ENCODE peak calls at places on chromosomes 6 and 20, in seven cellular contexts. H is H9, F is neuronal stem cell, J is mesendoderm, T is IMR-90, L is mesenchymal stem cell, A is H1. V is an unnamed sample.
A peak's percentile ranks its signal among the peaks of the same experiment; 100 is the strongest.

GRCh38 chr20:43914697-43915208 is at the start of gene TOX2:
- DNase-seq in H (peak; percentile 56), F (no peak), J (peak; percentile 24), T (no peak), L (peak; percentile 55), A (peak; percentile 62), V (no peak)

GRCh38 chr6:18506387-18507017 is 119.4 kb downstream of the RNF144B start:
- DNase-seq in H (no peak), F (no peak), J (no peak), T (peak; percentile 43), L (peak; percentile 9), A (no peak), V (no peak)

GRCh38 chr20:63214514-63214913 is 1.4 kb downstream of the YTHDF1 start:
- DNase-seq in H (no peak), F (no peak), J (peak; percentile 80), T (no peak), L (no peak), A (no peak), V (peak; percentile 81)

GRCh38 chr6:45433533-45434400 is 56.0 kb upstream of the SUPT3H start:
- DNase-seq in H (no peak), F (no peak), J (no peak), T (no peak), L (no peak), A (no peak), V (no peak)

GRCh38 chr6:95244749-95245148 is 332.6 kb upstream of the MANEA start:
- DNase-seq in H (no peak), F (no peak), J (no peak), T (peak; percentile 12), L (no peak), A (no peak), V (no peak)

GRCh38 chr6:112258636-112259336 is 4.4 kb upstream of the LAMA4 start:
- DNase-seq in H (no peak), F (no peak), J (no peak), T (peak; percentile 57), L (no peak), A (no peak), V (no peak)

GRCh38 chr6:71886184-71887005 is at the start of gene RIMS1:
- DNase-seq in H (peak; percentile 72), F (peak; percentile 61), J (peak; percentile 78), T (no peak), L (peak; percentile 9), A (peak; percentile 82), V (peak; percentile 6)

GRCh38 chr6:50076431-50076830 is 26.7 kb upstream of the DEFB112 start:
- DNase-seq in H (no peak), F (no peak), J (no peak), T (no peak), L (no peak), A (no peak), V (no peak)

GRCh38 chr6:11007715-11008608 is 36.1 kb downstream of the ELOVL2 start:
- DNase-seq in H (no peak), F (no peak), J (peak; percentile 93), T (peak; percentile 80), L (peak; percentile 76), A (no peak), V (no peak)

GRCh38 chr6:45156075-45156474 is 172.1 kb upstream of the RUNX2 start:
- DNase-seq in H (no peak), F (no peak), J (no peak), T (no peak), L (no peak), A (no peak), V (no peak)

GRCh38 chr6:109420751-109421150 is 19.7 kb downstream of the PPIL6 start:
- DNase-seq in H (no peak), F (no peak), J (no peak), T (no peak), L (no peak), A (no peak), V (peak; percentile 45)

GRCh38 chr20:25195962-25196700 is 619 bp downstream of the ENTPD6 start:
- DNase-seq in H (peak; percentile 52), F (no peak), J (peak; percentile 44), T (peak; percentile 5), L (peak; percentile 39), A (peak; percentile 74), V (peak; percentile 58)

GRCh38 chr6:80676386-80676785 is 569.9 kb downstream of the BCKDHB start:
- DNase-seq in H (no peak), F (no peak), J (no peak), T (peak; percentile 52), L (no peak), A (no peak), V (no peak)

GRCh38 chr6:71349395-71349794 is 60.8 kb downstream of the OGFRL1 start:
- DNase-seq in H (no peak), F (peak; percentile 14), J (peak; percentile 36), T (peak; percentile 62), L (peak; percentile 59), A (no peak), V (no peak)

GRCh38 chr6:119224095-119224701 is 125.4 kb downstream of the MAN1A1 start:
- DNase-seq in H (no peak), F (no peak), J (no peak), T (no peak), L (no peak), A (no peak), V (no peak)

GRCh38 chr6:169795196-169795595 is 43.8 kb downstream of the ERMARD start:
- DNase-seq in H (no peak), F (no peak), J (peak; percentile 7), T (no peak), L (no peak), A (no peak), V (no peak)

GRCh38 chr6:152575621-152576150 is 61.5 kb downstream of the SYNE1 start:
- DNase-seq in H (no peak), F (no peak), J (peak; percentile 31), T (peak; percentile 49), L (peak; percentile 43), A (no peak), V (peak; percentile 38)

GRCh38 chr20:23128461-23129125 is 42.5 kb upstream of the CD93 start:
- DNase-seq in H (no peak), F (no peak), J (no peak), T (no peak), L (no peak), A (no peak), V (no peak)

DNA sequence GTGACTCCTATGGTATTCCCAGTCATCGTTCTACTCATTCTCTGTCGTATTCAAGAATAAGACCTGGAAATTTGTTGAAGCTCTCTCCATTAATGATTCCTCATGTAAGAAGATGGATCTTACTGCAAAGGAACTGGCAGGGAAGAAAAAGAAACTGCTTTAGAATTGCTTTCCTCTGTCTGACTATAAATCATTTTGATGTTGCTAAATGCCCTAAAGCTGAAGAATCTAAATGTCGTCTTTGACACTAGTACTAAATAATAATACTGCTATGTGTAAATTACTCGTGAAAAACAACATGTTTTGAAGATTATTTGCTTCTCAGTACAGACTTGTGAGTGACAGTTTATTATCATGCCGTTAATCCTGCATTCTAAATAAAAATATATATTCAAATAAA is 20.5 kb upstream of the MYLIP start:
- DNase-seq in H (no peak), F (no peak), J (no peak), T (no peak), L (peak; percentile 22), A (no peak), V (no peak)
- H3K23ac ChIP-seq in H (no peak overlapping the region), F (no peak overlapping the region), J (no peak overlapping the region), T (no peak overlapping the region), L (no peak overlapping the region), A (no peak overlapping the region), V (no peak overlapping the region)

GRCh38 chr6:120378582-120379220 is 955.6 kb downstream of the TBC1D32 start:
- DNase-seq in H (no peak), F (no peak), J (peak; percentile 76), T (no peak), L (peak; percentile 49), A (no peak), V (peak; percentile 63)

DNA sequence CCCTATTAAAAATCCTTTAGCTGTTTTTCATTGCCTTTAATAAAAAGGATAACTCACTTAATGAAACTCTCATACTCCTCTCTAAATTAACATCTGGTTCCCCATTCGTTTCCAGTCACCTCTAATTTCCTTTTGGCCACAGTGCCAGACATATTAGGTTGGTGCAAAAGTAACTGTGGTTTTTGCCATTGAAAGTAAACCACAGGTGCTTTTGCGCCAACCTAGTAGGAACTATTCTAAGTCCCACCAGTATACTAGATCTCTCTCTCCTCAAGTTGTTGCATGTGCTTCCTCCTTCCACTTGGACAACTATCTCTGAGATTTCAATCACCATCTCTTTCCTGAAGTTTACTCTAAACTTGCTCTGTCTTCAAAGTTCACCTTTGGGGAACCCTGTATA is 961.1 kb downstream of the TBC1D32 start:
- DNase-seq in H (no peak), F (no peak), J (no peak), T (no peak), L (no peak), A (no peak), V (no peak)
- H3K23ac ChIP-seq in H (no peak overlapping the region), F (no peak overlapping the region), J (no peak overlapping the region), T (no peak overlapping the region), L (no peak overlapping the region), A (no peak overlapping the region), V (no peak overlapping the region)

GRCh38 chr20:57409316-57409671 is 18.1 kb downstream of the RBM38 start:
- DNase-seq in H (no peak), F (no peak), J (no peak), T (no peak), L (no peak), A (no peak), V (no peak)
- H3K23ac ChIP-seq in H (no peak overlapping the region), F (peak overlapping the region; percentile 62), J (no peak overlapping the region), T (no peak overlapping the region), L (no peak overlapping the region), A (no peak overlapping the region), V (no peak overlapping the region)

DNA sequence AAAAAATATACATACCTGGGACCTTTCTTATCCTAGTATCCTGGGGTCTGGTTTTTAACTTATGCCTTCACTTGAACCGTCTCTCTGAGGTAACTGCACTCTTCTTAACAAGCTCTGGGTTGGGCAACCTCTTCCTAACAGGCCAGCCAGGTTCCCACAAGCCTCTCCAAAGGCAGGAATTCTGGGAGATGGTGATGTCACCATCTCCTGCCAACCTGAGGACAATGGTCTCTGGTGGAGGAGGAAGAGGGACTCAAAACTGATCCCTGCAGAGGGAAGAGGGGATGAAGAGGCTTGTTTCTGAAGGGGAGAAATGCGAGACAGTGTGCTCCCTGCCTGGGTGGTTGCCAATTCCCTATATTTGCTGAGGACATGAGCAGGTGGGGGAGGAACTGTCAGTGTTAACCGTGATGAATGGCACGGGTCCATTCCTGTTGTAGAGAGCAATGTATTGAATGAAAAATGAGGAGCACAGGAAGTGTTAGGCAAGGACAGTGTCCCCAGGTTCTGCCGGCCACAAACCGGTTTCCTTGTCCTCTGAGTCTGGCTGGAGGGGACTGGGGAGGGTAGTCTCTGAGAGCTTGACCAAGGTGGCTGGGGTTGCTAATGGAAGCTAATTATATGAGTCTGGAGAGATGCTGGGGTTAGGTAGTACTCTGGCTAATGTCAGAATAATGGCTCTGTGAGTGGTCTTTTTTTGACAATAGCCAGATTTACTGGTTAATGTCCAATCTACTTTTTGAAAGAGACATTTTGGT is 95.4 kb downstream of the KCNB1 start:
- DNase-seq in H (no peak), F (no peak), J (peak; percentile 38), T (no peak), L (no peak), A (no peak), V (no peak)
- H3K23ac ChIP-seq in H (no peak overlapping the region), F (no peak overlapping the region), J (no peak overlapping the region), T (no peak overlapping the region), L (no peak overlapping the region), A (no peak overlapping the region), V (no peak overlapping the region)

V was measured in trophoblast cell.